ENCODE peak calls at places on chromosomes 7 and 10, in five cellular contexts. N, D, S, J and I are unnamed samples.

GRCh38 chr10:25059990-25060389 is 43.6 kb downstream of the THNSL1 start:
- DNase-seq in J (no peak), S (no peak), N (peak), D (no peak), I (no peak)

GRCh38 chr7:106646256-106646655 is 14.7 kb downstream of the CCDC71L start:
- DNase-seq in N (no peak), D (no peak), J (no peak), S (no peak), I (no peak)

GRCh38 chr7:73343671-73344380 is 15.9 kb downstream of the FKBP6 start:
- DNase-seq in J (no peak), N (no peak), D (no peak), S (no peak), I (no peak)

GRCh38 chr10:132856869-132857524 is 71.0 kb upstream of the NKX6-2 start:
- DNase-seq in S (no peak), D (no peak), J (no peak), N (no peak), I (no peak)

GRCh38 chr10:132878730-132879407 is 63.5 kb downstream of the CFAP46 start:
- DNase-seq in N (no peak), J (no peak), D (no peak), S (no peak), I (no peak)

GRCh38 chr10:124268976-124269375 is 149.7 kb downstream of the OAT start:
- DNase-seq in N (no peak), J (no peak), S (no peak), D (no peak), I (no peak)

GRCh38 chr7:98802781-98803110 is 67.1 kb downstream of the TMEM130 start:
- DNase-seq in D (no peak), J (no peak), S (no peak), N (no peak), I (no peak)

GRCh38 chr10:100739516-100740368 is 5.6 kb upstream of the PAX2 start:
- DNase-seq in D (no peak), J (no peak), N (peak), S (no peak), I (no peak)

GRCh38 chr10:80139290-80139689 is 6.8 kb downstream of the PLAC9 start:
- DNase-seq in N (no peak), J (no peak), S (no peak), D (no peak), I (no peak)

GRCh38 chr10:61465807-61466425 is 12.7 kb upstream of the TMEM26 start:
- DNase-seq in N (no peak), D (no peak), S (no peak), J (no peak), I (no peak)

GRCh38 chr7:1810961-1811849 is 141.1 kb downstream of the ELFN1 start:
- DNase-seq in J (no peak), D (no peak), S (no peak), N (no peak), I (no peak)

GRCh38 chr10:9157656-9158055 is 1103.2 kb downstream of the GATA3 start:
- DNase-seq in N (no peak), D (no peak), S (no peak), J (no peak), I (no peak)

GRCh38 chr7:47513741-47514241 is 68.1 kb downstream of the TNS3 start:
- DNase-seq in D (no peak), S (no peak), N (no peak), J (no peak), I (peak)

GRCh38 chr7:1025747-1026581 is 18.4 kb upstream of the GPR146 start:
- DNase-seq in S (no peak), N (no peak), J (no peak), D (no peak), I (no peak)

GRCh38 chr7:33399528-33400213 is 270.3 kb downstream of the BBS9 start:
- DNase-seq in J (no peak), N (no peak), D (no peak), S (no peak), I (no peak)

GRCh38 chr7:79930604-79931003 is 204.0 kb upstream of the GNAI1 start:
- DNase-seq in J (no peak), N (no peak), S (no peak), D (no peak), I (no peak)

GRCh38 chr10:129963831-129964501 is at the start of gene EBF3:
- DNase-seq in D (no peak), J (peak), N (peak), S (no peak), I (peak)

GRCh38 chr10:26781797-26782196 is 79.0 kb downstream of the ABI1 start:
- DNase-seq in J (no peak), D (no peak), S (no peak), N (no peak), I (no peak)

GRCh38 chr10:29668628-29669027 is 33.9 kb upstream of the SVIL start:
- DNase-seq in D (no peak), S (no peak), J (no peak), N (peak), I (no peak)

GRCh38 chr7:158025651-158026600 is 561.7 kb downstream of the PTPRN2 start:
- DNase-seq in S (no peak), D (no peak), J (no peak), N (no peak), I (no peak)

GRCh38 chr10:71527135-71527534 is 130.4 kb downstream of the CDH23 start:
- DNase-seq in J (no peak), N (no peak), D (no peak), S (no peak), I (no peak)